ENCODE peak calls at places on chromosome X, in six cellular contexts. Z is gastrocnemius medialis; P is tibial nerve; M is aorta; O is CD8-positive, alpha-beta memory T cell; I is right cardiac atrium. B is an unnamed sample.

GRCh38 chrX:27336466-27337091 is 126.6 kb downstream of the PPP4R3C start:
- DNase-seq in Z (no peak), P (no peak), M (no peak), O (no peak), I (peak; percentile 17), B (no peak)

GRCh38 chrX:106707771-106708454 is 18.6 kb upstream of the RNF128 start:
- DNase-seq in Z (peak; percentile 9), P (no peak), M (no peak), O (no peak), I (no peak), B (no peak)

GRCh38 chrX:57977992-57978391 is 67.7 kb upstream of the ZXDA start:
- DNase-seq in Z (no peak), P (no peak), M (no peak), O (no peak), I (no peak), B (no peak)

GRCh38 chrX:35726176-35726575 is 72.0 kb upstream of the MAGEB16 start:
- DNase-seq in Z (no peak), P (no peak), M (no peak), O (no peak), I (no peak), B (no peak)

GRCh38 chrX:149129767-149130166 is 375.3 kb downstream of the IDS start:
- DNase-seq in Z (no peak), P (no peak), M (no peak), O (no peak), I (no peak), B (no peak)

GRCh38 chrX:110284159-110284558 is 33.7 kb downstream of the AMMECR1 start:
- DNase-seq in Z (no peak), P (no peak), M (no peak), O (no peak), I (no peak), B (no peak)

GRCh38 chrX:110665223-110665622 is 130.4 kb downstream of the CHRDL1 start:
- DNase-seq in Z (no peak), P (no peak), M (no peak), O (no peak), I (no peak), B (no peak)

GRCh38 chrX:129842510-129843208 is 1.0 kb downstream of the ZDHHC9 start:
- DNase-seq in Z (no peak), P (peak; percentile 14), M (peak; percentile 77), O (no peak), I (peak; percentile 57), B (no peak)

GRCh38 chrX:130682990-130683389 is 220.0 kb downstream of the ENOX2 start:
- DNase-seq in Z (no peak), P (no peak), M (no peak), O (no peak), I (no peak), B (no peak)

GRCh38 chrX:27565992-27566391 is 24.2 kb upstream of the DCAF8L2 start:
- DNase-seq in Z (no peak), P (no peak), M (no peak), O (no peak), I (peak; percentile 34), B (no peak)

GRCh38 chrX:119757979-119758681 is at the start of gene SOWAHD:
- DNase-seq in Z (no peak), P (no peak), M (no peak), O (peak; percentile 25), I (peak; percentile 65), B (peak; percentile 48)

GRCh38 chrX:119990409-119990994 is 47.0 kb upstream of the NKAP start:
- DNase-seq in Z (no peak), P (no peak), M (peak; percentile 75), O (no peak), I (no peak), B (no peak)

GRCh38 chrX:122866527-122866926 is 317.6 kb upstream of the GRIA3 start:
- DNase-seq in Z (no peak), P (no peak), M (no peak), O (no peak), I (no peak), B (no peak)

DNA sequence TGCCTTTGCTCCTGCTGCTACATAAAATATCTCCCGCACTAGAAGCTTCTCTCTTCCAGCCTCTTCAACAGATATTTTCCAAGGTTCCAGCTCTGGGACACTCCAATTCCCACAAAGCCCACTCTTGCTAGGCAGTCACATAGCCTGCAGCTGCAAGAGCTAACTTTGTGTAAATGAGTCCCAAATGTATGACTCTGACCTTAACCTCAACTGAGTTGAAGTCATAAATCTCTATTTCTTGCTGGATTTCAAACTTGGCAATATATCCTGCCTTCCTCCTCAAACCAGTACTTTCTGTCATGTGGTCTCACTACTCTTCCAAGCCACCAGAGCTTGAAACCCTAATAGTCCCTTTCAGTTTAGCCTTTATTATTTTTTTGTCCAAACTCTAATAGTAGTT is 315.5 kb upstream of the GRIA3 start:
- DNase-seq in Z (no peak), P (no peak), M (no peak), O (no peak), I (no peak), B (no peak)
- H3K9me3 ChIP-seq in Z (no peaks in the 10 kb centered on the region), P (no peaks in the 10 kb centered on the region), M (no peaks in the 10 kb centered on the region), O (no peaks in the 10 kb centered on the region), I (no peaks in the 10 kb centered on the region), B (no peaks in the 10 kb centered on the region)

DNA sequence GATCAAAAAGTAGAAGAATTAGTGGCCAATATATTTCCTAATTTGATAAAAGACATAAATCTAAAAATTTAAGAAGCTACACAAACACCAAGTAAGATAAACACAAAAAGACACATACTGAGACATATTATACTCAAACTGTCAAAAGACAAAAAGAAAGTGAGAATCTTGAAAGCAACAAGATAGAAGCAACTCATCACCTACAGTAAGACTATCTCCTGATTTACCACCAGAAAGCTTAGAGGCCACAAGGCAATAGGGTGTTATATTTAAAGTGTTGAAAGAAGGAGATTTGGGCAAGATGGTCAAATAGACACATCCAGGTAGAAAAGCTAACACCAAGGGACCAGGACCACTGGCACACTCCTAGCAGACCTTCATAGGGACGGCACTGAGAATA is 79.4 kb downstream of the ITM2A start:
- DNase-seq in Z (no peak), P (no peak), M (no peak), O (no peak), I (no peak), B (no peak)
- H3K9me3 ChIP-seq in Z (no peaks in the 10 kb centered on the region), P (no peaks in the 10 kb centered on the region), M (no peaks in the 10 kb centered on the region), O (no peaks in the 10 kb centered on the region), I (no peaks in the 10 kb centered on the region), B (no peaks in the 10 kb centered on the region)

DNA sequence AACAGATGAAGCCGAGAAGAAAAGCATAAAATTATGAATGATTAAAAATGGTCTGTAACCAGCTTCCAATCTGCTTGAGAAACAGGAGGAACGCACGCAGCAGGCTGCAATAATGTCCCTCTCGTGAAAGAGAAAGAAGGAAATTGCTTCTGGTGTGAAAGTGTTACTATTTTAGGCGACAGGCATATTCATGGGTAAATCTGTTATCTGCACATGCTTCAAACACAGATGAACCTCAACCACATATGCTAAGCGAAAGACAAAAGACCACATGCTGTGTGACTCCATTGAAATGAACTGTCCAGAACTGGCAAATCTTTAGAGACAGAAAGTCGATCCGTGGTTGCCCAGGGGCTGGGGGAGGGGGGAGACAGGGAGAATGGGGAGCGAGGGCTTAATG is 3.4 kb downstream of the RS1 start:
- DNase-seq in Z (no peak), P (no peak), M (no peak), O (no peak), I (no peak), B (no peak)
- H3K9me3 ChIP-seq in Z (no peaks in the 10 kb centered on the region), P (no peaks in the 10 kb centered on the region), M (no peaks in the 10 kb centered on the region), O (no peaks in the 10 kb centered on the region), I (no peaks in the 10 kb centered on the region), B (no peaks in the 10 kb centered on the region)

DNA sequence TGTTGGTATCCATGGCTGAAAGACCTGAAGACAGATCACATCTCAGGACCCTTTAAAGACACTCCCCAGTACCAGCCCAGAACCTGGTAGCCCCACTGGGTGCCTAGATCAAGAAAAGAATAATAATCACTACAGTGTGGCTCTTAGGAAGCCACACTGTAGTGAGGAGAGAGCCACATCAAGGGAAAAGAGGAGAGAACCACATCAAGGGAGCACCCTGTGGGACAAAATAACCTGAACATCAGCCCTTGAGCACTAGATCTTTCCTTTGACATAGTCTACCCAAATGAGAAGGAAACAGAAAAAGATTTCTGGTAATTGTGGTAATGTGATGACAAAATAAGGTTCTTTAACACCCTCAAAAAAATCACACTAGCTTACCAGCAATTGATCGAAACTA is 15.3 kb downstream of the RTL3 start:
- DNase-seq in Z (no peak), P (no peak), M (no peak), O (no peak), I (no peak), B (no peak)
- H3K9me3 ChIP-seq in Z (no peaks in the 10 kb centered on the region), P (no peaks in the 10 kb centered on the region), M (peaks cover 1% of the 10 kb centered on the region), O (peaks cover 7% of the 10 kb centered on the region), I (no peaks in the 10 kb centered on the region), B (peaks cover 3% of the 10 kb centered on the region)

GRCh38 chrX:48461830-48462229 is 8.2 kb downstream of the SLC38A5 start:
- DNase-seq in Z (no peak), P (no peak), M (no peak), O (no peak), I (no peak), B (no peak)
- H3K9me3 ChIP-seq in Z (no peaks in the 10 kb centered on the region), P (no peaks in the 10 kb centered on the region), M (no peaks in the 10 kb centered on the region), O (no peaks in the 10 kb centered on the region), I (no peaks in the 10 kb centered on the region), B (no peaks in the 10 kb centered on the region)

DNA sequence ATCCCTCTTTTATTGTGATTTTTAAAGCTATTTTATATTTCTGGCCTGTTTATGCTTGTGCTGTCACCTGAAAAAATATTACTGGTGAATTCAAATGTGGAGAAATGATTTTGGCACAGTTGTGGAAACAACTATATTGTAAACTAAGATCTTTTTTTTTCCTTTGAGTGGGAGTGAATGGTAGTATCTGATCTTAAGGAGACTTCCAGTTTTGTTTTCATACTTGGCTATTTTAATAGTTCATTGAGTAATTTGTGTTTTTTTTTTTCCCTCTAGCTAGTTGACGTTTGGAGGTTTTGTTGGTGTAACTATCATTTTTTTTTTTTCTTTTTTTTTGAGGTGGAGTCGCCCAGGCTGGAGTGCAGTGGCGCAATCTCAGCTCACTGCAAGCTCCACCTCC is 10.5 kb downstream of the STAG2 start:
- DNase-seq in Z (no peak), P (no peak), M (no peak), O (no peak), I (no peak), B (no peak)
- H3K9me3 ChIP-seq in Z (no peaks in the 10 kb centered on the region), P (no peaks in the 10 kb centered on the region), M (no peaks in the 10 kb centered on the region), O (no peaks in the 10 kb centered on the region), I (no peaks in the 10 kb centered on the region), B (no peaks in the 10 kb centered on the region)

GRCh38 chrX:20181563-20182329 is 40.1 kb upstream of the EIF1AX start:
- DNase-seq in Z (no peak), P (no peak), M (no peak), O (no peak), I (no peak), B (no peak)
- H3K9me3 ChIP-seq in Z (no peaks in the 10 kb centered on the region), P (no peaks in the 10 kb centered on the region), M (no peaks in the 10 kb centered on the region), O (no peaks in the 10 kb centered on the region), I (no peaks in the 10 kb centered on the region), B (no peaks in the 10 kb centered on the region)

GRCh38 chrX:136067097-136067496 is 80.2 kb upstream of the FHL1 start:
- DNase-seq in Z (no peak), P (no peak), M (no peak), O (no peak), I (no peak), B (no peak)

GRCh38 chrX:136063340-136064079 is 78.3 kb downstream of the SLC9A6 start:
- DNase-seq in Z (no peak), P (peak; percentile 16), M (no peak), O (no peak), I (peak; percentile 55), B (no peak)

GRCh38 chrX:136064661-136065043 is 79.4 kb downstream of the SLC9A6 start:
- DNase-seq in Z (no peak), P (no peak), M (no peak), O (no peak), I (no peak), B (no peak)

GRCh38 chrX:136067946-136068345 is 79.4 kb upstream of the FHL1 start:
- DNase-seq in Z (no peak), P (no peak), M (peak; percentile 79), O (no peak), I (no peak), B (no peak)

GRCh38 chrX:136065044-136065671 is 79.9 kb downstream of the SLC9A6 start:
- DNase-seq in Z (peak; percentile 8), P (peak; percentile 18), M (no peak), O (no peak), I (peak; percentile 77), B (no peak)
- H3K9me3 ChIP-seq in Z (no peaks in the 10 kb centered on the region), P (no peaks in the 10 kb centered on the region), M (no peaks in the 10 kb centered on the region), O (no peaks in the 10 kb centered on the region), I (no peaks in the 10 kb centered on the region), B (no peaks in the 10 kb centered on the region)

B was measured in T-helper 17 cell.